ENCODE peak calls at places on chromosomes 5 and 9, in eight cellular contexts. K is mammary epithelial cell, N is foreskin fibroblast, T is fibroblast of pulmonary artery, B is brain microvascular endothelial cell, F is cardiac fibroblast, D is fibroblast of lung, U is AG10803. H is an unnamed sample.

GRCh38 chr9:17936365-17936764 is 357.5 kb downstream of the SH3GL2 start:
- DNase-seq in K (no peak), N (no peak), T (no peak), B (no peak), F (no peak), D (no peak), U (no peak), H (no peak)

GRCh38 chr5:172670444-172670843 is 29.4 kb downstream of the NEURL1B start:
- DNase-seq in K (no peak), N (no peak), T (no peak), B (no peak), F (no peak), D (no peak), U (no peak), H (no peak)

GRCh38 chr9:4866239-4866969 is 73.7 kb downstream of the RCL1 start:
- DNase-seq in K (peak; percentile 79), N (peak; percentile 20), T (no peak), B (no peak), F (no peak), D (no peak), U (no peak), H (peak; percentile 34)

GRCh38 chr5:134637106-134637721 is 4.6 kb upstream of the SAR1B start:
- DNase-seq in K (peak; percentile 61), N (no peak), T (no peak), B (no peak), F (no peak), D (no peak), U (no peak), H (peak; percentile 83)

GRCh38 chr9:115883467-115884329 is 269.9 kb upstream of the PAPPA start:
- DNase-seq in K (peak; percentile 66), N (peak; percentile 75), T (peak; percentile 77), B (peak; percentile 46), F (peak; percentile 68), D (peak; percentile 77), U (peak; percentile 54), H (peak; percentile 62)

GRCh38 chr5:167582263-167582662 is 709.2 kb upstream of the WWC1 start:
- DNase-seq in K (peak; percentile 10), N (peak; percentile 31), T (peak; percentile 51), B (no peak), F (peak; percentile 47), D (peak; percentile 40), U (no peak), H (peak; percentile 58)

GRCh38 chr9:109182940-109183798 is 16.1 kb upstream of the FRRS1L start:
- DNase-seq in K (peak; percentile 60), N (peak; percentile 51), T (peak; percentile 30), B (peak; percentile 15), F (peak; percentile 33), D (peak; percentile 23), U (peak; percentile 25), H (peak; percentile 39)

GRCh38 chr9:21432640-21433425 is 7.4 kb upstream of the IFNA1 start:
- DNase-seq in K (no peak), N (no peak), T (no peak), B (no peak), F (no peak), D (no peak), U (no peak), H (no peak)

GRCh38 chr5:172860520-172861443 is 26.7 kb downstream of the ERGIC1 start:
- DNase-seq in K (peak; percentile 77), N (peak; percentile 87), T (peak; percentile 71), B (no peak), F (peak; percentile 91), D (peak; percentile 84), U (peak; percentile 84), H (peak; percentile 70)

GRCh38 chr5:8864053-8864452 is 681.8 kb downstream of the SEMA5A start:
- DNase-seq in K (peak; percentile 40), N (peak; percentile 27), T (peak; percentile 44), B (no peak), F (peak; percentile 26), D (peak; percentile 32), U (peak; percentile 35), H (peak; percentile 55)

GRCh38 chr5:154110781-154111180 is 72.0 kb downstream of the MFAP3 start:
- DNase-seq in K (no peak), N (peak; percentile 58), T (peak; percentile 28), B (peak; percentile 20), F (peak; percentile 16), D (no peak), U (peak; percentile 24), H (peak; percentile 30)

GRCh38 chr9:89137548-89138462 is 40.8 kb downstream of the SHC3 start:
- DNase-seq in K (peak; percentile 90), N (peak; percentile 96), T (peak; percentile 98), B (peak; percentile 96), F (peak; percentile 96), D (peak; percentile 96), U (peak; percentile 93), H (peak; percentile 92)

GRCh38 chr5:8826491-8826890 is 719.4 kb downstream of the SEMA5A start:
- DNase-seq in K (no peak), N (peak; percentile 15), T (no peak), B (no peak), F (no peak), D (no peak), U (no peak), H (peak; percentile 25)

GRCh38 chr5:74212336-74212735 is 428.2 kb downstream of the ENC1 start:
- DNase-seq in K (no peak), N (peak; percentile 46), T (peak; percentile 53), B (peak; percentile 48), F (peak; percentile 26), D (peak; percentile 27), U (no peak), H (peak; percentile 43)

GRCh38 chr5:112691758-112692157 is 45.9 kb upstream of the APC start:
- DNase-seq in K (peak; percentile 6), N (peak; percentile 71), T (peak; percentile 71), B (peak; percentile 11), F (peak; percentile 64), D (peak; percentile 59), U (no peak), H (no peak)

GRCh38 chr5:13976867-13977479 is 32.5 kb upstream of the DNAH5 start:
- DNase-seq in K (peak; percentile 53), N (peak; percentile 44), T (peak; percentile 56), B (peak; percentile 27), F (peak; percentile 48), D (peak; percentile 51), U (peak; percentile 50), H (peak; percentile 56)

GRCh38 chr5:179131321-179131835 is 71.2 kb downstream of the ZNF354C start:
- DNase-seq in K (no peak), N (no peak), T (no peak), B (no peak), F (no peak), D (no peak), U (no peak), H (no peak)

GRCh38 chr9:127051881-127052595 is 70.4 kb downstream of the ANGPTL2 start:
- DNase-seq in K (no peak), N (peak; percentile 42), T (no peak), B (no peak), F (no peak), D (no peak), U (no peak), H (no peak)

GRCh38 chr5:133612021-133612860 is at the start of gene FSTL4:
- DNase-seq in K (peak; percentile 9), N (no peak), T (no peak), B (no peak), F (no peak), D (no peak), U (no peak), H (no peak)

GRCh38 chr5:180471866-180472265 is 22.3 kb upstream of the CNOT6 start:
- DNase-seq in K (no peak), N (no peak), T (no peak), B (no peak), F (no peak), D (no peak), U (no peak), H (no peak)

GRCh38 chr5:142143878-142144277 is 35.3 kb downstream of the NDFIP1 start:
- DNase-seq in K (peak; percentile 13), N (peak; percentile 64), T (peak; percentile 76), B (peak; percentile 14), F (peak; percentile 69), D (peak; percentile 71), U (peak; percentile 43), H (peak; percentile 49)

GRCh38 chr5:170632266-170632984 is 128.6 kb downstream of the KCNIP1 start:
- DNase-seq in K (no peak), N (peak; percentile 24), T (no peak), B (no peak), F (no peak), D (no peak), U (no peak), H (no peak)

GRCh38 chr5:144135113-144135762 is 35.2 kb downstream of the YIPF5 start:
- DNase-seq in K (no peak), N (no peak), T (no peak), B (no peak), F (no peak), D (no peak), U (no peak), H (no peak)

GRCh38 chr5:176743136-176743827 is 67.1 kb upstream of the UNC5A start:
- DNase-seq in K (no peak), N (no peak), T (no peak), B (no peak), F (no peak), D (no peak), U (no peak), H (no peak)

GRCh38 chr9:98129451-98129881 is 10.4 kb upstream of the TRIM14 start:
- DNase-seq in K (no peak), N (no peak), T (no peak), B (peak; percentile 20), F (no peak), D (no peak), U (no peak), H (no peak)

GRCh38 chr5:78647838-78648358 is 674 bp downstream of the LHFPL2 start:
- DNase-seq in K (peak; percentile 50), N (peak; percentile 82), T (peak; percentile 57), B (peak; percentile 55), F (peak; percentile 68), D (peak; percentile 66), U (peak; percentile 57), H (peak; percentile 32)
- H3K4me3 ChIP-seq in K (peak overlapping the region; percentile 95), N (peak overlapping the region; percentile 82), T (peak overlapping the region; percentile 96), B (peak overlapping the region; percentile 93), F (peak overlapping the region; percentile 96), D (peak overlapping the region; percentile 70), U (peak overlapping the region; percentile 79), H (peak overlapping the region; percentile 92)

GRCh38 chr5:1494780-1495524 is 28.8 kb downstream of the LPCAT1 start:
- DNase-seq in K (no peak), N (no peak), T (no peak), B (no peak), F (no peak), D (no peak), U (no peak), H (no peak)
- H3K4me3 ChIP-seq in K (no peak overlapping the region), N (no peak overlapping the region), T (no peak overlapping the region), B (no peak overlapping the region), F (no peak overlapping the region), D (no peak overlapping the region), U (no peak overlapping the region), H (no peak overlapping the region)

GRCh38 chr5:113806823-113807222 is 293.3 kb downstream of the YTHDC2 start:
- DNase-seq in K (peak; percentile 3), N (peak; percentile 54), T (peak; percentile 22), B (no peak), F (peak; percentile 25), D (peak; percentile 21), U (peak; percentile 52), H (no peak)
- H3K4me3 ChIP-seq in K (no peak overlapping the region), N (no peak overlapping the region), T (no peak overlapping the region), B (no peak overlapping the region), F (no peak overlapping the region), D (no peak overlapping the region), U (peak overlapping the region; percentile 39), H (no peak overlapping the region)

DNA sequence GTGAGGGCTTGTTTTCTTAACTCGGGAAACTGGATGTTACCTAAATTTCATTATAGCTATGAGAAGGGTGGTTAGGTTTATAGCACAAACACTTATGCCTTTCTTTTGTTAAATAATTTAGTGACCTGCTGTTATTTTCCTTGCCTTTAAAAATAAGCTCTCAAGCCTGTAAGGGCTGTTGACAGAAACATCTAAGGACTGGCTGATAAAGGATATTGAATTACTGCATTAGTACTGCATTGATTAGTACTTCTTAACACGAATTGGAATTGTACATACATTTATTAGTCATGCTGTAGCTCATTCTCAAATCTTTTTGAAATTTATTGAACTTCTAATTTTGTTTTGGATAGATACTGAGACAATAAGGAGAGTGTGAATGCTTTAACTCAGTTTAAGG is 85.1 kb upstream of the DHFR start:
- DNase-seq in K (no peak), N (no peak), T (no peak), B (no peak), F (no peak), D (no peak), U (no peak), H (no peak)
- H3K4me3 ChIP-seq in K (no peak overlapping the region), N (no peak overlapping the region), T (no peak overlapping the region), B (no peak overlapping the region), F (no peak overlapping the region), D (no peak overlapping the region), U (no peak overlapping the region), H (no peak overlapping the region)

H was measured in bronchial epithelial cell.